ENCODE peak calls at places on chromosomes 13 and 19, in ten cellular contexts. G is PC-3, L is IMR-90, Y is heart right ventricle, M is body of pancreas, V is RWPE1, F is OCI-LY7, Z is GM23338, O is left ventricle myocardium inferior, K is ovary. U is an unnamed sample.

GRCh38 chr13:31913459-31913858 is 118.1 kb upstream of the FRY start:
- DNase-seq in G (no peak), L (no peak), Y (no peak), M (peak; percentile 46), V (no peak), F (no peak), Z (no peak), O (no peak), K (no peak), U (no peak)

GRCh38 chr19:40467007-40467565 is 285 bp downstream of the SPTBN4 start:
- DNase-seq in G (no peak), L (no peak), Y (peak; percentile 33), M (peak; percentile 14), V (no peak), F (no peak), Z (peak; percentile 54), O (no peak), K (peak; percentile 35), U (peak; percentile 56)

GRCh38 chr19:30390356-30390988 is 18.3 kb downstream of the ZNF536 start:
- DNase-seq in G (no peak), L (no peak), Y (no peak), M (no peak), V (no peak), F (no peak), Z (no peak), O (no peak), K (no peak), U (peak; percentile 22)

GRCh38 chr13:20192470-20193141 is at the start of gene GJB2:
- DNase-seq in G (peak; percentile 49), L (no peak), Y (peak; percentile 23), M (no peak), V (peak; percentile 54), F (no peak), Z (peak; percentile 43), O (no peak), K (no peak), U (peak; percentile 68)

GRCh38 chr13:112965573-112966115 is 3.4 kb upstream of the MCF2L start:
- DNase-seq in G (no peak), L (no peak), Y (no peak), M (peak; percentile 8), V (no peak), F (no peak), Z (no peak), O (no peak), K (no peak), U (peak; percentile 10)

GRCh38 chr19:33175886-33176669 is 18.1 kb upstream of the LRP3 start:
- DNase-seq in G (no peak), L (peak; percentile 30), Y (no peak), M (no peak), V (peak; percentile 30), F (peak; percentile 17), Z (no peak), O (no peak), K (no peak), U (no peak)

GRCh38 chr19:42330521-42330835 is 5.0 kb downstream of the MEGF8 start:
- DNase-seq in G (no peak), L (no peak), Y (no peak), M (no peak), V (no peak), F (no peak), Z (no peak), O (no peak), K (no peak), U (no peak)

GRCh38 chr19:15288146-15288963 is 44.0 kb downstream of the BRD4 start:
- DNase-seq in G (no peak), L (peak; percentile 24), Y (no peak), M (peak; percentile 32), V (no peak), F (peak; percentile 74), Z (no peak), O (no peak), K (no peak), U (no peak)

GRCh38 chr19:4066682-4067395 is at the start of gene ZBTB7A:
- DNase-seq in G (peak; percentile 53), L (peak; percentile 61), Y (peak; percentile 84), M (peak; percentile 89), V (no peak), F (peak; percentile 88), Z (peak; percentile 74), O (peak; percentile 87), K (peak; percentile 77), U (peak; percentile 87)

DNA sequence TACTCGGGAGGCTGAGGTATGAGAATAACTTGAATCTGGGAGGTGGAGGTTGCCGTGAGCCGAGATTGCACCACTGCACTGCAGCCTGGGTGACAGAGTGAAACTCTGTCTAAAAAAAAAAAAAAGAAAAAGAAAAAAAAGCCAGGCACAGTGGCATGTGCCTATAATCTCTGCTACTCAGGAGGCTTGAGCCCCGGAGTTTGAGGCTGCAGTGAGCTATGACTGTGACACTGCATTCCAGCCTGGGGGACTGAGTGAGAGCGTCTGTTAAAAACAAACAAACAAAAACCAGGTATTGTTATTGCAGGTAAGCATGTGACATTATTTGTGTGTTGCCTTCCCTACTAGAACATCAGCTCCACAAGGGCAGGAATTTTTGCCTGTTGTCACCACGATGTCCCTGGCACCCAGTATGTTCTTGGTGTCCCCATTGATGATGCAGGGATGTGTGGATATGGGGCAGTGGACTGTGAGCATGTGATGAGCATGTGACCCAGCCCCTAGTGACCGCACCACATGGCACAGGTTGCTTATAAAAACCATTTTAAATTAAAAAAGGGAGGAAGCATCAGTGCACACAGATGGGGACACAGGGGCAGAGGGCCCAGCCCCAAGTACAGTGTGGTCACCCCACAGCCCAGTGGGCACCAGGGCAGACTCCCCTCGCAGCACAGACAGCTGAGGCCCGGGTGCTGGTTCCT is 1.6 kb upstream of the KANK2 start:
- DNase-seq in G (no peak), L (no peak), Y (no peak), M (no peak), V (no peak), F (no peak), Z (no peak), O (no peak), K (no peak), U (no peak)
- H3K27ac ChIP-seq in G (no peak overlapping the region), L (no peak overlapping the region), Y (peak overlapping the region; percentile 88), M (peak overlapping the region; percentile 88), V (peak overlapping the region; percentile 84), F (no peak overlapping the region), Z (peak overlapping the region; percentile 68), O (peak overlapping the region; percentile 95), K (no peak overlapping the region), U (peak overlapping the region; percentile 72)

DNA sequence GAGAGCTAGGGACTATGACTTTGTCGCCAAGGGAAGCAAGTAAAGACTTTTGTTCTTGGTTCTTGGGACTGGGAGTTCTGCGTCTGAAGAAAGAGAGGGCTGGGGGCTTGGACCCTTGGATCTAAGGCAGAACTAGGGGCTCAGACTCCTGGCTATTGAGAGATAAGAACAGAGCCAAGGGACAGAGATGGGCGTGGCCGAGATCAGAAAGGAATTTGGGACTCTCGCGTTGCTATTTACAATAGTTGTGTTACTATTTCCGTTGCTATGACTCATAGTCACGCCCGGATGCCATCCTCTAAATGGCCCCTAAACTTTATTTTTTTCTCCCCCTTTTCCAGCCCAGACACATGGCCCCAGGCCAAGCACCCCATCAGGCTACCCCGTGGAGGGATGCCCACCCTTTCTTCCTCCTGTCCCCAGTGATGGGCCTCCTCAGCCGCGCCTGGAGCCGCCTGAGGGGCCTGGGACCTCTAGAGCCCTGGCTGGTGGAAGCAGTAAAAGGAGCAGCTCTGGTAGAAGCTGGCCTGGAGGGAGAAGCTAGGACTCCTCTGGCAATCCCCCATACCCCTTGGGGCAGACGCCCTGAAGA is 759 bp downstream of the PPP1R15A start:
- DNase-seq in G (peak; percentile 92), L (peak; percentile 94), Y (peak; percentile 72), M (peak; percentile 93), V (peak; percentile 89), F (peak; percentile 89), Z (peak; percentile 97), O (peak; percentile 84), K (peak; percentile 88), U (peak; percentile 79)
- TF ChIP-seq CTCF in G (no peak), L (no peak), Y (no peak), M (no peak), V (no peak), F (no peak), Z (no peak), O (no peak), K (no peak), U (no peak)

GRCh38 chr13:110965038-110965754 is 50.3 kb upstream of the ANKRD10 start:
- DNase-seq in G (peak; percentile 91), L (peak; percentile 89), Y (no peak), M (no peak), V (peak; percentile 69), F (no peak), Z (no peak), O (no peak), K (no peak), U (no peak)
- H3K27ac ChIP-seq in G (peak overlapping the region; percentile 94), L (no peak overlapping the region), Y (no peak overlapping the region), M (no peak overlapping the region), V (peak overlapping the region; percentile 87), F (no peak overlapping the region), Z (no peak overlapping the region), O (no peak overlapping the region), K (no peak overlapping the region), U (no peak overlapping the region)

GRCh38 chr13:21613791-21614190 is 9.8 kb upstream of the MICU2 start:
- DNase-seq in G (peak; percentile 2), L (no peak), Y (no peak), M (no peak), V (no peak), F (no peak), Z (no peak), O (no peak), K (no peak), U (no peak)

GRCh38 chr13:21610687-21611086 is 6.7 kb upstream of the MICU2 start:
- DNase-seq in G (no peak), L (no peak), Y (no peak), M (no peak), V (no peak), F (no peak), Z (no peak), O (no peak), K (no peak), U (no peak)

GRCh38 chr13:21615427-21615826 is 11.5 kb upstream of the MICU2 start:
- DNase-seq in G (no peak), L (no peak), Y (no peak), M (no peak), V (no peak), F (no peak), Z (no peak), O (no peak), K (no peak), U (no peak)

GRCh38 chr13:21608961-21609360 is 5.0 kb upstream of the MICU2 start:
- DNase-seq in G (peak; percentile 6), L (no peak), Y (no peak), M (no peak), V (no peak), F (no peak), Z (no peak), O (no peak), K (no peak), U (no peak)

GRCh38 chr13:21611385-21611784 is 7.4 kb upstream of the MICU2 start:
- DNase-seq in G (no peak), L (no peak), Y (no peak), M (no peak), V (no peak), F (no peak), Z (no peak), O (no peak), K (no peak), U (no peak)
- TF ChIP-seq CTCF in G (no peak), L (no peak), Y (no peak), M (no peak), V (no peak), F (no peak), Z (no peak), O (no peak), K (no peak), U (no peak)

GRCh38 chr13:75393839-75394238 is 88.1 kb downstream of the TBC1D4 start:
- DNase-seq in G (no peak), L (peak; percentile 26), Y (no peak), M (no peak), V (no peak), F (no peak), Z (no peak), O (no peak), K (no peak), U (no peak)
- H3K27ac ChIP-seq in G (no peak overlapping the region), L (no peak overlapping the region), Y (no peak overlapping the region), M (no peak overlapping the region), V (no peak overlapping the region), F (no peak overlapping the region), Z (no peak overlapping the region), O (no peak overlapping the region), K (no peak overlapping the region), U (no peak overlapping the region)